ENCODE peak calls at places on chromosomes 7 and 10, in five cellular contexts. F is AG09319, R is GM23338, Y is HFFc6, L is lower lobe of right lung. H is an unnamed sample.
A peak's percentile ranks its signal among the peaks of the same experiment; 100 is the strongest.

GRCh38 chr7:148286150-148286549 is 304.4 kb upstream of the C7orf33 start:
- DNase-seq in F (no peak), R (peak; percentile 69), Y (no peak), L (no peak), H (peak; percentile 25)

GRCh38 chr10:69389827-69390490 is 26.8 kb downstream of the TACR2 start:
- DNase-seq in F (no peak), R (peak; percentile 85), Y (no peak), L (no peak), H (peak; percentile 59)

GRCh38 chr7:23863209-23863798 is 153.3 kb downstream of the STK31 start:
- DNase-seq in F (peak; percentile 7), R (peak; percentile 72), Y (peak; percentile 2), L (no peak), H (no peak)

GRCh38 chr10:131810036-131810804 is 90.6 kb upstream of the PPP2R2D start:
- DNase-seq in F (no peak), R (no peak), Y (no peak), L (peak; percentile 32), H (no peak)

GRCh38 chr10:22427890-22428571 is 82.7 kb downstream of the SPAG6 start:
- DNase-seq in F (peak; percentile 88), R (no peak), Y (peak; percentile 79), L (no peak), H (no peak)

GRCh38 chr7:149883452-149883861 is 9.7 kb downstream of the ATP6V0E2 start:
- DNase-seq in F (no peak), R (peak; percentile 91), Y (peak; percentile 24), L (peak; percentile 69), H (peak; percentile 65)

GRCh38 chr10:84108797-84109196 is 30.5 kb upstream of the GHITM start:
- DNase-seq in F (no peak), R (peak; percentile 13), Y (no peak), L (no peak), H (no peak)

GRCh38 chr10:63166742-63167258 is 33.7 kb downstream of the NRBF2 start:
- DNase-seq in F (peak; percentile 62), R (peak; percentile 87), Y (peak; percentile 71), L (no peak), H (no peak)

GRCh38 chr7:47474937-47475879 is 106.7 kb downstream of the TNS3 start:
- DNase-seq in F (peak; percentile 89), R (peak; percentile 67), Y (peak; percentile 90), L (peak; percentile 95), H (no peak)

GRCh38 chr7:49850921-49851613 is 77.6 kb downstream of the VWC2 start:
- DNase-seq in F (no peak), R (peak; percentile 41), Y (no peak), L (no peak), H (peak; percentile 42)

GRCh38 chr10:130171196-130171595 is 35.0 kb downstream of the GLRX3 start:
- DNase-seq in F (no peak), R (no peak), Y (no peak), L (no peak), H (no peak)

GRCh38 chr10:119852822-119853221 is 19.8 kb downstream of the MCMBP start:
- DNase-seq in F (no peak), R (no peak), Y (no peak), L (no peak), H (no peak)

GRCh38 chr7:105567821-105568220 is 13.5 kb downstream of the EFCAB10 start:
- DNase-seq in F (no peak), R (no peak), Y (no peak), L (no peak), H (no peak)

GRCh38 chr10:30455816-30456215 is 21.8 kb downstream of the MAP3K8 start:
- DNase-seq in F (no peak), R (no peak), Y (no peak), L (no peak), H (no peak)

GRCh38 chr10:125343118-125343752 is 182.9 kb upstream of the CTBP2 start:
- DNase-seq in F (no peak), R (peak; percentile 66), Y (peak; percentile 8), L (no peak), H (peak; percentile 36)

GRCh38 chr7:128139406-128139805 is 101.7 kb upstream of the LEP start:
- DNase-seq in F (no peak), R (no peak), Y (no peak), L (no peak), H (no peak)

GRCh38 chr7:128132426-128133069 is 101.3 kb upstream of the LRRC4 start:
- DNase-seq in F (no peak), R (no peak), Y (no peak), L (no peak), H (no peak)

GRCh38 chr7:128135275-128136214 is 104.3 kb upstream of the LRRC4 start:
- DNase-seq in F (no peak), R (peak; percentile 86), Y (no peak), L (peak; percentile 76), H (peak; percentile 65)

GRCh38 chr7:128137096-128137655 is 103.9 kb upstream of the LEP start:
- DNase-seq in F (no peak), R (no peak), Y (peak; percentile 79), L (no peak), H (no peak)

DNA sequence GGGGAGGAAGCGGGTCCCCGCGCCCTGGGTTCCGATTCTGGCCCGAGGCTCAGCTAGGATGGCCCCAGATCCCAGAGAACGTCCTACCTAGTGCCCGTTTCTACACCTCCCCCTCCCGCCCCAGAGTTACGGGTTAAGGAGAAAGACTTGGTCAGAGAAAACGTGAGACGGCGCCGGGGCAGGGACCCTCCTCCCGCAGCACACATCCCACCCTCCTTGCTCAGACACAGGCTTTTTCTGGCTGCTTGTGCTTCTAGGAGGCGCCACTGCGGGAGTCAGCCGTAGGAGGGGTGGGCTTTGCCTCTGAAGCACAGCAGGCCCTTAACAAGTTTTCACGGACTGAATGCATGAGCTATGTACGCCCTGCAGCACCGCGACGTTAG is 104.9 kb upstream of the LEP start:
- DNase-seq in F (no peak), R (peak; percentile 72), Y (no peak), L (no peak), H (no peak)
- TF ChIP-seq CTCF in F (no peak), R (peak; percentile 34), Y (no peak), L (no peak), H (no peak)

DNA sequence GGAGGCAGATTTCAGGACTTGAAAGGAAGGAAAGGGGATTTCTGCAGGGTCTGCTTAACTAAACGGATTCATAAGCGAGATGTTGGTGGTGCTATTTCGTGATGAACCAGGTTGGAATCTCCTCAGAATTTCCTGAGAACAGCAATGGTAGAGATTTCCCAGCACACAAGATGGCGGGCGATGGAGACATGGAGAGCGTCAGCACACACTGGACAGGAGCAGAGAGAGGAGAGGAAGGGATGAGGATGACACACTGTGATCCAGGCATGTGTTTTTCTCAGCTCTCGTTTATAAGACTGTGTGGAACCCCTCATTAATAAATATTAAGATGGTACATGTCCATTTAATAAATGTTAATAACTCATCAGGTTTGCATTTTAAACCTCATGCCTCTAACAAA is 43.9 kb upstream of the LYZL1 start:
- DNase-seq in F (no peak), R (no peak), Y (no peak), L (no peak), H (no peak)
- TF ChIP-seq CTCF in F (no peak), R (no peak), Y (no peak), L (no peak), H (no peak)

DNA sequence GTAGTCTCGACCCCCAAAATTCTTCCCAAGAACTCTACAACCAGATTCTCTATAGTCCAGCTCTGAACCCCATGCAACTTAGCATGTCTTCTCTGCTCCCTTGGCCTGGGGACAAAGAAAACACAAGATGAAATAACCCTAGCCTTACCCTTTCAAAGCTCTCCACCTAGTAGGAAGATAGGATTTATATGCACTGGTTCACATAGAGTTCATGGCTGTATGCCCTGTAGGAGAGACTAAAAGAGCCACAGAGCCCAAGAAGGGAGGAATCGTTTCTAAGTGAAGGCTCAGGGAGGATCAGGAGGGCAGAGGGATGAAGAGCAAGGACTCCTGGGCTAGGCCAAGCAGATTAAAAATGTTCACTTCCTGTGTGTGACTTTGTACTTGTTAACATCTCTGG is 96.1 kb downstream of the PPP1R3C start:
- DNase-seq in F (no peak), R (no peak), Y (no peak), L (no peak), H (no peak)
- TF ChIP-seq CTCF in F (no peak), R (no peak), Y (no peak), L (no peak), H (no peak)

GRCh38 chr7:107201795-107202450 is 33.1 kb downstream of the HBP1 start:
- DNase-seq in F (no peak), R (peak; percentile 76), Y (peak; percentile 22), L (no peak), H (peak; percentile 73)
- TF ChIP-seq CTCF in F (peak; percentile 32), R (peak; percentile 81), Y (peak; percentile 79), L (peak; percentile 43), H (peak; percentile 47)

GRCh38 chr7:66336760-66337159 is 131.6 kb downstream of the TPST1 start:
- DNase-seq in F (no peak), R (no peak), Y (no peak), L (no peak), H (no peak)
- TF ChIP-seq CTCF in F (no peak), R (no peak), Y (no peak), L (no peak), H (no peak)

DNA sequence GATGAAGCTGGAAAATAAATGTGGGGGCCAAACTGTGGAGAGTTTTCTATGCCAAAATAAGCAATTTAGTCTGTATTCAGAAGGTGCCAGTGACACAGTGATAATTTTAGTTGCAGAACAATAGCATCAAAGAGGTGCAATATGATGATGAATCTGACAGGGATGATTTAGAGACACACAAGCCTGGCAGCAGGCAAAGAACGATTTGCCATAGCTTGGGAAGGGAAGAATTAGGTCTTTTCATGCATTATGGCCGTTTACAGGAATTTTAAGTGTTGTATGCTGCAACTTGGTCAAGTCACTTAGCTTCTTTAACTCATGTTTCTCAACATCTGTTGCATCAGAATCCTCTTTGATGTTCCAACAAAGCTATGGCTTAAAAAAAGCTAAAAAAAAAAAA is 121.1 kb downstream of the SEMA3A start:
- DNase-seq in F (no peak), R (no peak), Y (no peak), L (no peak), H (no peak)
- TF ChIP-seq CTCF in F (no peak), R (no peak), Y (no peak), L (no peak), H (no peak)

H was measured in glutamatergic neuron.